ENCODE peak calls at places on chromosome 3, in ten cellular contexts. W, O, Z, N, D, F, K, B, H and E are unnamed samples. For H3K4me1, the result is how much of the 10 kb centered on the place peaks cover.

GRCh38 chr3:8822141-8822540 is 52.7 kb upstream of the OXTR start:
- DNase-seq in W (no peak), O (no peak), Z (no peak), N (no peak), D (no peak), F (no peak), K (no peak), B (no peak), H (no peak), E (no peak)

GRCh38 chr3:36282774-36283173 is 97.5 kb upstream of the STAC start:
- DNase-seq in W (no peak), O (no peak), Z (no peak), N (no peak), D (no peak), F (no peak), K (no peak), B (no peak), H (no peak), E (no peak)

GRCh38 chr3:182644800-182645433 is 148.4 kb upstream of the ATP11B start:
- DNase-seq in W (no peak), O (no peak), Z (no peak), N (no peak), D (no peak), F (no peak), K (no peak), B (no peak), H (peak), E (no peak)

GRCh38 chr3:183697610-183698317 is at the start of gene YEATS2:
- DNase-seq in W (peak), O (peak), Z (peak), N (no peak), D (peak), F (peak), K (no peak), B (no peak), H (no peak), E (peak)

GRCh38 chr3:55963611-55964010 is 476.5 kb upstream of the WNT5A start:
- DNase-seq in W (no peak), O (no peak), Z (no peak), N (no peak), D (no peak), F (no peak), K (no peak), B (no peak), H (no peak), E (no peak)

GRCh38 chr3:186097663-186098451 is 11.0 kb downstream of the ETV5 start:
- DNase-seq in W (peak), O (peak), Z (peak), N (no peak), D (peak), F (peak), K (peak), B (no peak), H (no peak), E (peak)

GRCh38 chr3:102206506-102207145 is 228.2 kb upstream of the ZPLD1 start:
- DNase-seq in W (peak), O (no peak), Z (peak), N (peak), D (no peak), F (no peak), K (peak), B (no peak), H (peak), E (peak)

GRCh38 chr3:55620361-55621025 is 133.4 kb upstream of the WNT5A start:
- DNase-seq in W (no peak), O (no peak), Z (no peak), N (no peak), D (no peak), F (no peak), K (no peak), B (peak), H (no peak), E (no peak)

GRCh38 chr3:179454887-179455286 is 3.6 kb upstream of the GNB4 start:
- DNase-seq in W (no peak), O (no peak), Z (no peak), N (no peak), D (no peak), F (no peak), K (no peak), B (no peak), H (no peak), E (no peak)

GRCh38 chr3:195692781-195693427 is 27.9 kb upstream of the MUC20 start:
- DNase-seq in W (no peak), O (no peak), Z (no peak), N (no peak), D (no peak), F (no peak), K (no peak), B (no peak), H (no peak), E (no peak)

GRCh38 chr3:149151843-149152242 is 22.4 kb downstream of the HPS3 start:
- DNase-seq in W (no peak), O (no peak), Z (no peak), N (no peak), D (no peak), F (no peak), K (no peak), B (no peak), H (no peak), E (no peak)

GRCh38 chr3:55416381-55416821 is 70.7 kb downstream of the WNT5A start:
- DNase-seq in W (no peak), O (no peak), Z (no peak), N (no peak), D (no peak), F (no peak), K (no peak), B (no peak), H (no peak), E (no peak)

GRCh38 chr3:54874816-54875556 is 52.9 kb downstream of the LRTM1 start:
- DNase-seq in W (no peak), O (no peak), Z (no peak), N (no peak), D (no peak), F (no peak), K (no peak), B (no peak), H (no peak), E (no peak)

GRCh38 chr3:113051827-113052226 is 61.0 kb downstream of the GTPBP8 start:
- DNase-seq in W (no peak), O (no peak), Z (peak), N (no peak), D (no peak), F (no peak), K (no peak), B (no peak), H (no peak), E (peak)

GRCh38 chr3:46897829-46898320 is 20.4 kb downstream of the PTH1R start:
- DNase-seq in W (no peak), O (no peak), Z (no peak), N (no peak), D (peak), F (no peak), K (no peak), B (no peak), H (no peak), E (no peak)

GRCh38 chr3:88957751-88958452 is 149.5 kb upstream of the EPHA3 start:
- DNase-seq in W (no peak), O (no peak), Z (no peak), N (no peak), D (no peak), F (no peak), K (no peak), B (no peak), H (no peak), E (no peak)

GRCh38 chr3:170247875-170248274 is 25.7 kb downstream of the PRKCI start:
- DNase-seq in W (no peak), O (no peak), Z (no peak), N (no peak), D (no peak), F (no peak), K (no peak), B (no peak), H (no peak), E (no peak)

GRCh38 chr3:195041871-195042740 is 228.9 kb downstream of the XXYLT1 start:
- DNase-seq in W (peak), O (no peak), Z (no peak), N (peak), D (no peak), F (peak), K (no peak), B (no peak), H (no peak), E (no peak)

GRCh38 chr3:122273498-122273897 is 51.5 kb upstream of the CSTA start:
- DNase-seq in W (no peak), O (no peak), Z (no peak), N (no peak), D (no peak), F (no peak), K (no peak), B (no peak), H (peak), E (no peak)

GRCh38 chr3:59978979-59979378 is 929.2 kb upstream of the CFAP20DC start:
- DNase-seq in W (no peak), O (no peak), Z (no peak), N (no peak), D (no peak), F (no peak), K (no peak), B (peak), H (no peak), E (no peak)

GRCh38 chr3:138867996-138868395 is 33.3 kb upstream of the PIK3CB start:
- DNase-seq in W (no peak), O (no peak), Z (no peak), N (no peak), D (no peak), F (no peak), K (no peak), B (no peak), H (no peak), E (no peak)

GRCh38 chr3:32310918-32311839 is 72.7 kb downstream of the CMTM8 start:
- DNase-seq in W (no peak), O (no peak), Z (no peak), N (no peak), D (peak), F (no peak), K (no peak), B (no peak), H (no peak), E (no peak)

GRCh38 chr3:32313723-32314473 is 75.4 kb downstream of the CMTM8 start:
- DNase-seq in W (no peak), O (no peak), Z (no peak), N (no peak), D (no peak), F (no peak), K (no peak), B (no peak), H (no peak), E (no peak)

GRCh38 chr3:32310336-32310735 is 71.9 kb downstream of the CMTM8 start:
- DNase-seq in W (no peak), O (no peak), Z (no peak), N (no peak), D (no peak), F (no peak), K (no peak), B (no peak), H (no peak), E (no peak)

GRCh38 chr3:32315441-32315840 is 76.2 kb upstream of the CMTM7 start:
- DNase-seq in W (no peak), O (no peak), Z (no peak), N (no peak), D (no peak), F (no peak), K (no peak), B (no peak), H (no peak), E (no peak)

DNA sequence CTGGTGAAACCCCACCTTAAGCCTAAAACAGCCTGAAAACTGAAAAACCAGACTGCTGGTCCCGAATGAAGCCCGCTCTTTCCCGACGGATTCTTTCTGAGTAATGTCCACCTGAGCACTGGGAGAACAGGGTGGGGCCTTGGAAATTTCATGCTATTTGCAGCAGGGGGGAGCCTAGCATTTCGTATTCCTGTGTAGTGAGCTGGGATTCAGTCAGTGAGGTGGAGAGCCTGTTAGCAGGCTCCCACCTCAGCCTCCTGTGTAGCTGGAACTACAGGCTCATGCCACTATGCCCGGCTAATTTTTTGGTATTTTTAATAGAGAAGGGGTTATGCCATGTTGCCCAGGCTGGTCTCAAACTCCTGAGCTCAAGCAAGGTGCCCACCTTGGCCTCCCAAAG is 74.7 kb downstream of the CMTM8 start:
- DNase-seq in W (no peak), O (no peak), Z (no peak), N (no peak), D (no peak), F (no peak), K (no peak), B (no peak), H (no peak), E (no peak)
- H3K4me1 ChIP-seq in W (under half), O (under half), Z (under half), N (under half), D (half or more), F (under half), K (under half), B (under half), H (under half), E (under half)

GRCh38 chr3:52430416-52430810 is 14.5 kb downstream of the SEMA3G start:
- DNase-seq in W (no peak), O (no peak), Z (no peak), N (peak), D (no peak), F (no peak), K (no peak), B (no peak), H (no peak), E (peak)

GRCh38 chr3:52429779-52430415 is 15.0 kb downstream of the SEMA3G start:
- DNase-seq in W (no peak), O (no peak), Z (no peak), N (peak), D (peak), F (no peak), K (no peak), B (no peak), H (no peak), E (peak)

GRCh38 chr3:52428151-52429005 is 16.5 kb downstream of the SEMA3G start:
- DNase-seq in W (peak), O (peak), Z (peak), N (peak), D (peak), F (no peak), K (peak), B (no peak), H (no peak), E (peak)

GRCh38 chr3:52431459-52432223 is 13.3 kb downstream of the SEMA3G start:
- DNase-seq in W (no peak), O (no peak), Z (no peak), N (peak), D (no peak), F (no peak), K (no peak), B (no peak), H (no peak), E (peak)

DNA sequence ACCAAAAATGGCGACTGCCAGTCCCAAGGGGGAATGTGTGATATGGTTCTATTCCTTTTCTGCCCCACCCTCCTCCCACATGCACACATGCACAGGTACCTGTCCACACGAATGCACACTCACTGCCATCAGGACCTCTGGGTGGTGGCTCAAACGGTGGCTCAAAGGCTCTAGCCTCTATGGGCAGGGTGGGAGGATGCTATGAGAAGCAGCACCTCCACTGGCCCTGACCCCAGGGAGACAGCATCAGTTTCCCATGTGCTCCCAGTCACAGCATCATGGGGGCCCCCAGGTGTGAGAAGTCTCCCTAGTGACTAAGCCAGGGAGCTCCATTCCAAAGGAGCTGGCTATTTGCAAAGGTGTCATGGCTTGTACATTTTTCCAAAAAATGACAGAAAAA is 15.9 kb downstream of the SEMA3G start:
- DNase-seq in W (no peak), O (no peak), Z (no peak), N (peak), D (no peak), F (no peak), K (no peak), B (no peak), H (no peak), E (peak)
- TF ChIP-seq EP300 in W (no peak), O (no peak), Z (no peak), N (no peak), D (no peak), F (no peak), K (no peak), B (no peak), H (no peak), E (no peak)

DNA sequence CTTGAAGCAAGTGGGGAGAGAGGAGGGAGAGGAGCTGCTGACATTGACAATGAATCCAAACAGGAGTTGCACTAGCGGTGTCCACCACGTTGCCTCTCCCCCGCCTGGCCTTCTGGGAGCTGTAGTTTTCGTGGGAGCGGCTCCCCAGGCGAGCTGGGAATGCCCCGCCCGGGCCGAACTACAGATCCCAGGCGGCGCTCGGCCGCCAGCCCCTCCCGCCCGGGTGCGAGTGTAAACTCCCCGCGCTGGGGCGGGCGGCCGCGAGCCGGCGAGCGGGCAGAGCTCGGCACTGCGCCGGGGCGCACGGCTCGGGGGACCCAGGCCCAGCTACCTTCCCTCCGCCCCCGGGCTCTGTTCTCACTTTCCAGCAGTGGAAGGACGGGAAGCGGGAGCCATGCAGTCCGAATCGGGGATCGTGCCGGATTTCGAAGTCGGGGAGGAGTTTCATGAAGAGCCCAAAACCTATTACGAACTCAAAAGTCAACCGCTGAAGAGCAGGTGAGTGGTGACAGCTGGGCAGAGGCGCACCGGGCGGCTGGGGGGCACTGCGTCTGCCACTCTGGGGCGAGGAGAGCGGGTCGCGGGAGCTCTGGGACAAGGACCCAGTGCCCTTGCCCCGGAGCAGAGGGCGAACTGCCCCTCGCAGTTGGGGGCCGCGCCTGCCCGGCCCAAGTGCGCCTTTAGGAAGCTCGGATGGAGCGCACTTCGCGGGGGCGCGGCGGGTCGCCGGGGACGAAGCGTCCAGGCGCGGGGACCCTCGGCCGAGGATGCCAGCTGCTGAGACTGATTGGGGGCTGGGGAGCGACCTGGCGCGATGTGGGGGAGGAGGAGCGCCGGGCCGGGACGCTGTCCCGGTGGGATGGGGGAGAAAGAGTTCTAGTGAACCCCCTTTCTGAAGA is at the start of gene MITF:
- DNase-seq in W (peak), O (peak), Z (peak), N (peak), D (peak), F (peak), K (peak), B (peak), H (peak), E (peak)
- TF ChIP-seq POLR2A in W (no peak), O (peak), Z (peak), N (no peak), D (no peak), F (no peak), K (peak), B (no peak), H (peak), E (no peak)

GRCh38 chr3:129173206-129173605 is 10.5 kb downstream of the CNBP start:
- DNase-seq in W (no peak), O (no peak), Z (no peak), N (no peak), D (no peak), F (no peak), K (no peak), B (no peak), H (no peak), E (no peak)

GRCh38 chr3:129176051-129176450 is 7.6 kb downstream of the CNBP start:
- DNase-seq in W (no peak), O (no peak), Z (no peak), N (no peak), D (no peak), F (no peak), K (no peak), B (no peak), H (no peak), E (no peak)

GRCh38 chr3:129173725-129174124 is 10.0 kb downstream of the CNBP start:
- DNase-seq in W (no peak), O (no peak), Z (no peak), N (no peak), D (no peak), F (no peak), K (no peak), B (no peak), H (no peak), E (no peak)
- H3K4me1 ChIP-seq in W (half or more), O (under half), Z (under half), N (half or more), D (half or more), F (under half), K (half or more), B (under half), H (half or more), E (under half)

GRCh38 chr3:128345195-128345594 is 121.5 kb downstream of the DNAJB8 start:
- DNase-seq in W (no peak), O (no peak), Z (no peak), N (no peak), D (no peak), F (no peak), K (no peak), B (no peak), H (no peak), E (peak)

GRCh38 chr3:128342701-128343180 is 123.9 kb downstream of the DNAJB8 start:
- DNase-seq in W (no peak), O (no peak), Z (no peak), N (no peak), D (no peak), F (no peak), K (no peak), B (no peak), H (no peak), E (peak)

GRCh38 chr3:128344046-128344368 is 122.7 kb downstream of the DNAJB8 start:
- DNase-seq in W (no peak), O (no peak), Z (no peak), N (no peak), D (no peak), F (no peak), K (no peak), B (no peak), H (no peak), E (peak)

GRCh38 chr3:128341659-128342395 is 124.9 kb downstream of the DNAJB8 start:
- DNase-seq in W (no peak), O (no peak), Z (no peak), N (no peak), D (no peak), F (no peak), K (no peak), B (no peak), H (no peak), E (peak)

DNA sequence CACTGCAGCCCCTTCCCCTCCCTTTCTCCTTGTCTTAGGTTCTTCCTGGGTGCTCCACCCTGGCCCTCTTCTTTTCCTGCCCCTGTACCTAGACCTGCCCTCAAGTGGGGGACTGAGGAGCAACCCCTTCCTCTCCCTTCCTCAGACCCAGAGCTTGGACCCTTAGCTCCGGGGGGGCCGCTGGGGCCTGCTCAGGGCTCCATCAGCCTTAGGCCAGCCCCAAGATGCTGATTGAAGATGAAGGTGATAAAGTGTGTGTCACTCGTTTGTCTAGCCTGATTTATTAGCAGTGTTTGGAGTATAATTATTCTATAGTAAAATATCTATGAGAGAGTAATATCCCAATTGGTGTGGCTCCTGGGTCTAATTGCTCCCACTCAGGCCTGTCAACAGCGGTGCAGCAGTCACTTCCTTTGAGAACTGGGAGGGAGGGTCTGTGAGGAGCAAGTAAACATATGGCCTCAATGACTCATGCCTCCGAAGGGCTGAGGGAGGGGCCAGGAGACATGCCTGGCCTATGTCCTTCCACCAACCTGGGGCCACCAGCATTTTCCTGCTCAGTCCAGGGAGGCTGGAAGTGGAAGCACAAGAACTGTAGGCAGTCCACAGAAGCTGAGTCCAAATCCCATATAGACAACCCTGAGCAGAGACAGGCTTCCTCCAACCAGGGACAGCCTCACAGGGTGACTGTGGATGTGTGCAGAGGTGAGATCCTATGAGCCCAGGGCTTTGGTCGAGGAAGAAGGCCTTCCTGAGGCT is 123.2 kb downstream of the DNAJB8 start:
- DNase-seq in W (peak), O (peak), Z (no peak), N (no peak), D (peak), F (no peak), K (no peak), B (no peak), H (no peak), E (peak)
- TF ChIP-seq EP300 in W (no peak), O (no peak), Z (no peak), N (no peak), D (no peak), F (no peak), K (no peak), B (no peak), H (no peak), E (no peak)

GRCh38 chr3:53255360-53255774 is 455 bp downstream of the TKT start:
- DNase-seq in W (peak), O (no peak), Z (peak), N (no peak), D (no peak), F (no peak), K (no peak), B (no peak), H (no peak), E (no peak)
- TF ChIP-seq POLR2A in W (no peak), O (no peak), Z (no peak), N (no peak), D (no peak), F (no peak), K (no peak), B (peak), H (no peak), E (no peak)